ENCODE peak calls at places on chromosomes 11 and 22, in four cellular contexts. One of them, this sample, is unnamed.
A peak's percentile ranks its signal among the peaks of the same experiment; 100 is the strongest.

GRCh38 chr11:68804786-68805185 is 36.9 kb downstream of the CPT1A start:
- DNase-seq in NCI-H774: no peak
- DNase-seq in heart left ventricle: no peak
- DNase-seq in AG08396: no peak
- DNase-seq in this sample: no peak

GRCh38 chr11:87330072-87330678 is 292.4 kb downstream of the TMEM135 start:
- DNase-seq in AG08396: no peak
- DNase-seq in NCI-H774: no peak
- DNase-seq in heart left ventricle: no peak
- DNase-seq in this sample: no peak

GRCh38 chr22:31253949-31254348 is 38.3 kb downstream of the PIK3IP1 start:
- DNase-seq in NCI-H774: no peak
- DNase-seq in AG08396: no peak
- DNase-seq in heart left ventricle: peak; percentile 43
- DNase-seq in this sample: no peak

GRCh38 chr11:94845622-94846021 is 77.5 kb downstream of the AMOTL1 start:
- DNase-seq in heart left ventricle: no peak
- DNase-seq in NCI-H774: peak; percentile 46
- DNase-seq in AG08396: peak; percentile 57
- DNase-seq in this sample: peak; percentile 55

GRCh38 chr11:74540270-74540669 is 46.7 kb upstream of the LIPT2 start:
- DNase-seq in NCI-H774: no peak
- DNase-seq in AG08396: no peak
- DNase-seq in heart left ventricle: no peak
- DNase-seq in this sample: no peak

GRCh38 chr11:60849641-60850520 is 5.9 kb downstream of the PTGDR2 start:
- DNase-seq in NCI-H774: no peak
- DNase-seq in AG08396: no peak
- DNase-seq in heart left ventricle: no peak
- DNase-seq in this sample: no peak

GRCh38 chr11:129917231-129917630 is 21.9 kb upstream of the NFRKB start:
- DNase-seq in NCI-H774: no peak
- DNase-seq in heart left ventricle: no peak
- DNase-seq in AG08396: peak; percentile 31
- DNase-seq in this sample: no peak

GRCh38 chr11:11786234-11786633 is 55.5 kb upstream of the USP47 start:
- DNase-seq in AG08396: no peak
- DNase-seq in heart left ventricle: no peak
- DNase-seq in NCI-H774: no peak
- DNase-seq in this sample: no peak

GRCh38 chr22:21599053-21599893 is 30.5 kb downstream of the YDJC start:
- DNase-seq in heart left ventricle: no peak
- DNase-seq in NCI-H774: no peak
- DNase-seq in AG08396: no peak
- DNase-seq in this sample: no peak

GRCh38 chr11:2718817-2719438 is 19.1 kb upstream of the KCNQ1OT1 start:
- DNase-seq in heart left ventricle: no peak
- DNase-seq in AG08396: no peak
- DNase-seq in NCI-H774: no peak
- DNase-seq in this sample: no peak

GRCh38 chr22:27385261-27385998 is 416.1 kb downstream of the MN1 start:
- DNase-seq in AG08396: no peak
- DNase-seq in heart left ventricle: no peak
- DNase-seq in NCI-H774: no peak
- DNase-seq in this sample: no peak

GRCh38 chr11:130037058-130037457 is 32.6 kb upstream of the APLP2 start:
- DNase-seq in heart left ventricle: no peak
- DNase-seq in AG08396: peak; percentile 77
- DNase-seq in NCI-H774: no peak
- DNase-seq in this sample: peak; percentile 66

GRCh38 chr22:20020533-20021195 is at the start of gene TANGO2:
- DNase-seq in AG08396: peak; percentile 100
- DNase-seq in NCI-H774: peak; percentile 92
- DNase-seq in heart left ventricle: peak; percentile 95
- DNase-seq in this sample: peak; percentile 99

GRCh38 chr11:68390315-68390714 is 70.2 kb upstream of the PPP6R3 start:
- DNase-seq in NCI-H774: no peak
- DNase-seq in AG08396: no peak
- DNase-seq in heart left ventricle: no peak
- DNase-seq in this sample: no peak

GRCh38 chr11:119218141-119218878 is 12.2 kb downstream of the CBL start:
- DNase-seq in NCI-H774: no peak
- DNase-seq in heart left ventricle: no peak
- DNase-seq in AG08396: peak; percentile 77
- DNase-seq in this sample: peak; percentile 82

GRCh38 chr22:33674357-33674756 is 245.9 kb downstream of the LARGE1 start:
- DNase-seq in NCI-H774: no peak
- DNase-seq in AG08396: no peak
- DNase-seq in heart left ventricle: no peak
- DNase-seq in this sample: no peak